ENCODE peak calls at places on chromosomes 13 and 19, in six cellular contexts. V, S, Q, X, L and C are unnamed samples.

GRCh38 chr19:2949939-2950285 is 5.1 kb upstream of the ZNF77 start:
- DNase-seq in X (peak; percentile 48), V (no peak), L (peak; percentile 32), Q (no peak), S (peak; percentile 26), C (no peak)

GRCh38 chr13:89584058-89584457 is 1763.4 kb upstream of the MIR17HG start:
- DNase-seq in Q (no peak), X (peak; percentile 48), L (no peak), V (peak; percentile 51), S (no peak), C (peak; percentile 16)

GRCh38 chr13:107866007-107866665 is 349.2 kb downstream of the LIG4 start:
- DNase-seq in V (no peak), Q (no peak), S (peak; percentile 26), X (peak; percentile 32), L (peak; percentile 68), C (peak; percentile 11)

GRCh38 chr13:67410645-67411044 is 180.5 kb upstream of the PCDH9 start:
- DNase-seq in L (no peak), V (no peak), Q (no peak), X (no peak), S (no peak), C (no peak)

GRCh38 chr19:29400917-29401711 is 124.7 kb upstream of the VSTM2B start:
- DNase-seq in X (no peak), V (no peak), L (peak; percentile 6), S (no peak), Q (no peak), C (no peak)

GRCh38 chr19:7368456-7368855 is 19.7 kb downstream of the ARHGEF18 start:
- DNase-seq in V (no peak), X (no peak), S (no peak), L (no peak), Q (no peak), C (no peak)

GRCh38 chr19:2324220-2324948 is 4.0 kb downstream of the LSM7 start:
- DNase-seq in L (no peak), Q (no peak), S (no peak), X (no peak), V (no peak), C (no peak)

GRCh38 chr19:34457446-34457845 is 24.1 kb upstream of the WTIP start:
- DNase-seq in Q (no peak), S (no peak), L (no peak), V (no peak), X (no peak), C (peak; percentile 33)

GRCh38 chr19:45769821-45770191 is 754 bp upstream of the SIX5 start:
- DNase-seq in L (peak; percentile 83), S (peak; percentile 61), Q (peak; percentile 56), V (no peak), X (no peak), C (peak; percentile 65)

GRCh38 chr13:49346460-49346859 is 97.4 kb downstream of the CAB39L start:
- DNase-seq in L (no peak), V (no peak), S (no peak), X (no peak), Q (no peak), C (no peak)

GRCh38 chr19:10892256-10892655 is 20.9 kb downstream of the CARM1 start:
- DNase-seq in Q (peak; percentile 42), S (no peak), X (no peak), L (no peak), V (no peak), C (no peak)

GRCh38 chr19:55080121-55080914 is 4.6 kb downstream of the EPS8L1 start:
- DNase-seq in X (no peak), L (peak; percentile 78), Q (peak; percentile 75), V (peak; percentile 59), S (peak; percentile 89), C (peak; percentile 64)

GRCh38 chr19:4624733-4625362 is 14.5 kb upstream of the TNFAIP8L1 start:
- DNase-seq in X (no peak), L (no peak), Q (no peak), S (peak; percentile 65), V (peak; percentile 17), C (no peak)

GRCh38 chr13:110239280-110240120 is 67.5 kb downstream of the COL4A1 start:
- DNase-seq in V (no peak), L (peak; percentile 16), Q (no peak), X (no peak), S (peak; percentile 46), C (peak; percentile 44)

GRCh38 chr13:67238277-67238859 is 8.2 kb upstream of the PCDH9 start:
- DNase-seq in L (peak; percentile 30), Q (no peak), S (peak; percentile 63), V (peak; percentile 58), X (no peak), C (peak; percentile 75)

GRCh38 chr13:112775791-112776279 is 86.0 kb downstream of the ATP11A start:
- DNase-seq in L (no peak), V (no peak), S (no peak), Q (no peak), X (no peak), C (no peak)

GRCh38 chr13:31209172-31209818 is 9.5 kb downstream of the B3GLCT start:
- DNase-seq in X (peak; percentile 56), L (peak; percentile 79), V (peak; percentile 46), S (peak; percentile 44), Q (peak; percentile 62), C (peak; percentile 78)

GRCh38 chr13:29677627-29678026 is 82.1 kb upstream of the SLC7A1 start:
- DNase-seq in V (no peak), X (no peak), Q (no peak), S (no peak), L (no peak), C (no peak)

GRCh38 chr13:29681859-29682258 is 86.4 kb upstream of the SLC7A1 start:
- DNase-seq in V (no peak), L (no peak), S (no peak), X (no peak), Q (no peak), C (no peak)

GRCh38 chr13:29676941-29677452 is 81.5 kb upstream of the SLC7A1 start:
- DNase-seq in V (no peak), Q (no peak), X (peak; percentile 50), L (peak; percentile 72), S (peak; percentile 16), C (no peak)

GRCh38 chr13:29676535-29676934 is 81.0 kb upstream of the SLC7A1 start:
- DNase-seq in L (peak; percentile 80), Q (no peak), X (peak; percentile 39), V (no peak), S (peak; percentile 79), C (peak; percentile 36)

GRCh38 chr13:29679357-29680050 is 84.0 kb upstream of the SLC7A1 start:
- DNase-seq in Q (peak; percentile 44), X (peak; percentile 61), V (no peak), L (no peak), S (no peak), C (peak; percentile 18)
- H3K4me3 ChIP-seq in Q (no peak overlapping the region), X (no peak overlapping the region), V (no peak overlapping the region), L (no peak overlapping the region), S (no peak overlapping the region), C (no peak overlapping the region)

GRCh38 chr13:40386586-40386985 is 279.9 kb downstream of the FOXO1 start:
- DNase-seq in X (no peak), V (no peak), Q (no peak), L (no peak), S (no peak), C (no peak)

GRCh38 chr13:40388617-40389016 is 277.8 kb downstream of the FOXO1 start:
- DNase-seq in Q (no peak), L (no peak), V (no peak), S (peak; percentile 44), X (peak; percentile 41), C (peak; percentile 27)

GRCh38 chr13:40390290-40391008 is 276.0 kb downstream of the FOXO1 start:
- DNase-seq in X (no peak), S (no peak), V (no peak), L (no peak), Q (no peak), C (no peak)

GRCh38 chr13:40387775-40388174 is 278.7 kb downstream of the FOXO1 start:
- DNase-seq in L (no peak), V (no peak), X (no peak), Q (no peak), S (no peak), C (no peak)

DNA sequence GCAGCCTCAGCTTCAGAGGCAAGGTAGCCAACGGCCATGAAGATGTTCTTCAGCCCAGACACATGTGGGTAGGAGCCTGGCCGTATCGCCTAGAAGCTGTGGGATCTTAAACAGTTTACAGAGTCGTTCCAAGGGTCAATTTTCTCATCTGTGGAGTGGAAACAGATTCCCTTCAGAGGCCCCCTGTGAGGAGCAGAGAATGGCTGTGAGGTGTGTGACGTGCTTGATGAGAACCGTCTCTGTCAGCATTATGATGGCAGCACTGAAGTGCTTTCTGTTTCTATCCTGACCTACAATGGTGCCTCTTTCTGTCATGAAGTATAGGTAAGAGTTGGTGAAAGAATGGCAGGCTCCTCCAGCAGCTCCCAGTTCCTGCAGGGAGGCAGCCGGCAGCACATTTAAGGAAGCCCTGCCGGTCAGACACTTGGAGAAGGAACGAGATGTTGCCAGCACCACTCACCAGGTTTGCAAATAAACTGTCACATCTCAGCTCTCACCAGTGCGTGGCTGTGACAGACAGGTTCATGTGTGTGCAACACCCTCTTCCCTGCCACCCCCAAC is 277.3 kb downstream of the FOXO1 start:
- DNase-seq in Q (no peak), X (no peak), L (no peak), S (no peak), V (no peak), C (no peak)
- H3K4me3 ChIP-seq in Q (no peak overlapping the region), X (no peak overlapping the region), L (no peak overlapping the region), S (no peak overlapping the region), V (no peak overlapping the region), C (no peak overlapping the region)

DNA sequence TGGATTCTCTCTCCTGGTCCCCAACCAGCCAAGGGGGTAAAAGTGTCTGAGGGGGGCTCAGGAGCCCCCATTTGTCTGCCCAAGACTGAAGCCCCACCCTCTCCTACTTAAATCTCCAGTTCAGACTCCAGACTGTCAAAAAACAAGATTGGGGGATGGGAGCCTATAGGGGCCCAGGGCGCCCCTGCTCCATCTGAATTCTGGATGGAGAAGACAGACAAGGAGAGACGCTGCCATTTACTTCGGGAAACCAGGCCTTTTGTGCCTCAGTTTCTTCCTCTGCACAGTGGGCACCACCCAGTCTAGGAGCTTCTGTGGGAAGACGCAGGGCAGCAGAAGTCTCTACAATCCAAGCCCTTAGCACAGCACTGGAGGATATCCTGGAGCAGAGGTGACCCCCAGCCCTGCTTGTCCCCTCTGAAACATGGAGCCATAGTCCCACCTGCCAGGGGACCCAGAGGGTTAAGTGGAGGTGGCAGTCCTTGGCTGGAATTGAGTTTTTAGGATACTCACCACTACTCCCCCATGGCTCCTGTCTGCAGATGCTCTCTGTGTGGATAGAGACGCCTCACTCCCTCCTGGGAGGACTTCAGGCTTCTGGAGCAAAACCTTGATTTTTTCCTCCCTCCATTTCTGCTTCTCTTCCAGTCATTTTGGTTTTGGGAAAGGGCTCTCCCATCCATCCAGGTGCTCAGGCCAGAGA is 1.7 kb upstream of the CRLF1 start:
- DNase-seq in V (no peak), Q (no peak), S (no peak), L (no peak), X (no peak), C (no peak)
- H3K4me3 ChIP-seq in V (no peak overlapping the region), Q (no peak overlapping the region), S (no peak overlapping the region), L (no peak overlapping the region), X (no peak overlapping the region), C (no peak overlapping the region)

DNA sequence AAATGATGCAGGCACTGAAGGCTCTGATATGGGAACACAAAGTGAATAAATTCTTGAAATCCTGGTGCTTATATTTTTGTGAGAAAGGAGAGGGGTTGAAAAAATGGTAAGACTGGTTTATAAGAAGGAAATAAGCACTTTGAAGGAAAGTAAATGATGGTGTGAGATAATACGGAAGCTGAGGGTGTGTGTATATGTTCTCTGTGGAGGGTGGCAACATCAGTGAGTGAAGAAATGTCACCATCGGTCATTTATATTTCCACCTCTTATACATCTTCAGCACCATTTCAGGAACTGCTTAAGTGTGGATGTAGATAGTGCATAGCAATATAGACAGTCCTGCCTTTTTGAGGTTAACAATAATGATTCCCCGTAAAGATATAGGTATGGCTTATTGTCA is 17.5 kb downstream of the ZNF136 start:
- DNase-seq in S (no peak), L (no peak), V (no peak), Q (no peak), X (no peak), C (no peak)
- H3K4me3 ChIP-seq in S (no peak overlapping the region), L (no peak overlapping the region), V (no peak overlapping the region), Q (no peak overlapping the region), X (no peak overlapping the region), C (no peak overlapping the region)

GRCh38 chr19:50325310-50326100 is 3.7 kb downstream of the KCNC3 start:
- DNase-seq in Q (peak; percentile 73), X (no peak), V (peak; percentile 20), S (peak; percentile 61), L (peak; percentile 79), C (peak; percentile 46)
- H3K4me3 ChIP-seq in Q (peak overlapping the region; percentile 24), X (no peak overlapping the region), V (no peak overlapping the region), S (no peak overlapping the region), L (no peak overlapping the region), C (no peak overlapping the region)